ENCODE peak calls at places on chromosome 15, in five cellular contexts. W is HL-60; D is stimulated activated CD8-positive, alpha-beta memory T cell treated with anti-CD3 and anti-CD28 coated beads, Interleukin-15, amount 100 ng/mL, for 4 hours; U is central memory CD4-positive, alpha-beta T cell; K is choroid plexus epithelial cell. Y is an unnamed sample.
A peak's percentile ranks its signal among the peaks of the same experiment; 100 is the strongest.

GRCh38 chr15:48472756-48473155 is 141.5 kb downstream of the DUT start:
- DNase-seq in W (no peak), D (no peak), U (no peak), K (peak; percentile 65), Y (no peak)

GRCh38 chr15:62795171-62795570 is 247.4 kb upstream of the TPM1 start:
- DNase-seq in W (no peak), D (no peak), U (no peak), K (no peak), Y (no peak)

GRCh38 chr15:79311901-79312553 is 1.1 kb downstream of the TMED3 start:
- DNase-seq in W (no peak), D (no peak), U (no peak), K (no peak), Y (no peak)

GRCh38 chr15:56207711-56208110 is 36.0 kb downstream of the RFX7 start:
- DNase-seq in W (no peak), D (no peak), U (no peak), K (no peak), Y (no peak)

GRCh38 chr15:79329186-79329611 is 18.3 kb downstream of the TMED3 start:
- DNase-seq in W (no peak), D (no peak), U (no peak), K (peak; percentile 94), Y (no peak)

GRCh38 chr15:100131321-100132224 is 210.2 kb downstream of the ADAMTS17 start:
- DNase-seq in W (no peak), D (no peak), U (no peak), K (peak; percentile 65), Y (no peak)

GRCh38 chr15:62896380-62896866 is 146.1 kb upstream of the TPM1 start:
- DNase-seq in W (no peak), D (no peak), U (no peak), K (no peak), Y (no peak)

GRCh38 chr15:78345726-78346125 is 5.6 kb downstream of the CRABP1 start:
- DNase-seq in W (no peak), D (no peak), U (no peak), K (no peak), Y (no peak)

GRCh38 chr15:45606413-45606812 is 19.2 kb downstream of the BLOC1S6 start:
- DNase-seq in W (peak; percentile 49), D (no peak), U (no peak), K (no peak), Y (no peak)

GRCh38 chr15:72934006-72934405 is 118.3 kb upstream of the NEO1 start:
- DNase-seq in W (no peak), D (no peak), U (no peak), K (no peak), Y (no peak)

GRCh38 chr15:101161656-101162055 is 90.2 kb downstream of the CHSY1 start:
- DNase-seq in W (no peak), D (no peak), U (no peak), K (no peak), Y (no peak)

GRCh38 chr15:80970018-80970657 is 19.5 kb downstream of the MESD start:
- DNase-seq in W (no peak), D (no peak), U (peak; percentile 60), K (peak; percentile 74), Y (no peak)

GRCh38 chr15:74315626-74316025 is 51.8 kb downstream of the CYP11A1 start:
- DNase-seq in W (peak; percentile 76), D (no peak), U (no peak), K (no peak), Y (peak; percentile 61)

GRCh38 chr15:67149859-67150824 is 84.7 kb downstream of the SMAD3 start:
- DNase-seq in W (peak; percentile 83), D (peak; percentile 17), U (no peak), K (peak; percentile 99), Y (no peak)

GRCh38 chr15:59349715-59350420 is 22.8 kb downstream of the MYO1E start:
- DNase-seq in W (peak; percentile 56), D (no peak), U (no peak), K (peak; percentile 93), Y (no peak)

GRCh38 chr15:99502182-99502581 is 63.6 kb upstream of the MEF2A start:
- DNase-seq in W (no peak), D (no peak), U (no peak), K (no peak), Y (no peak)

GRCh38 chr15:67547064-67547463 is 4.6 kb downstream of the MAP2K5 start:
- DNase-seq in W (no peak), D (no peak), U (no peak), K (no peak), Y (no peak)

GRCh38 chr15:87619161-87619960 is 637.2 kb downstream of the NTRK3 start:
- DNase-seq in W (no peak), D (no peak), U (no peak), K (peak; percentile 94), Y (no peak)

GRCh38 chr15:100717596-100717995 is 115.2 kb downstream of the ASB7 start:
- DNase-seq in W (no peak), D (no peak), U (no peak), K (no peak), Y (no peak)

GRCh38 chr15:25060996-25061620 is 106.3 kb downstream of the SNRPN start:
- DNase-seq in W (no peak), D (no peak), U (no peak), K (no peak), Y (no peak)

GRCh38 chr15:38853608-38854007 is 289.0 kb upstream of the RASGRP1 start:
- DNase-seq in W (no peak), D (no peak), U (peak; percentile 8), K (peak; percentile 70), Y (peak; percentile 2)

GRCh38 chr15:61653110-61653509 is 407.1 kb downstream of the VPS13C start:
- DNase-seq in W (no peak), D (no peak), U (no peak), K (peak; percentile 59), Y (no peak)

GRCh38 chr15:49881433-49881832 is 237.6 kb downstream of the ATP8B4 start:
- DNase-seq in W (no peak), D (no peak), U (no peak), K (no peak), Y (no peak)

GRCh38 chr15:88904808-88905327 is 8.3 kb downstream of the MFGE8 start:
- DNase-seq in W (peak; percentile 18), D (peak; percentile 69), U (peak; percentile 98), K (peak; percentile 81), Y (peak; percentile 72)